ENCODE peak calls at places on chromosome 21, in nine cellular contexts. Y is activated T-helper 1 cell treated with Interleukin-2 at 50 U/mL for 16 hours; S is ELR; H is activated CD4-positive, alpha-beta T cell treated with anti-CD3 and anti-CD28 coated beads for 36 hours; J is endodermal cell; I is DMS 273 treated with DMSO at 0.1 percent for 48 hours; E is ovary; O is COR-L47; F is sigmoid colon. R is an unnamed sample.

GRCh38 chr21:16633851-16634521 is 878.9 kb upstream of the CXADR start:
- DNase-seq in S (no peak), E (no peak), H (no peak), Y (no peak), F (no peak), J (no peak), O (no peak), I (no peak), R (no peak)

GRCh38 chr21:37407719-37408455 is 41.3 kb downstream of the DYRK1A start:
- DNase-seq in H (no peak), F (no peak), O (no peak), Y (no peak), E (no peak), J (no peak), I (no peak), S (no peak), R (peak; percentile 43)

GRCh38 chr21:35333831-35334593 is 284.9 kb upstream of the RUNX1 start:
- DNase-seq in F (no peak), J (no peak), H (no peak), O (peak; percentile 14), I (no peak), S (no peak), Y (no peak), E (no peak), R (no peak)

GRCh38 chr21:32332463-32332951 is 33.9 kb downstream of the MRAP start:
- DNase-seq in H (no peak), J (peak; percentile 9), S (no peak), F (no peak), Y (no peak), I (no peak), O (no peak), E (no peak), R (no peak)

GRCh38 chr21:44656868-44657267 is 864 bp upstream of the KRTAP12-3 start:
- DNase-seq in S (no peak), Y (no peak), I (no peak), H (no peak), J (no peak), E (no peak), O (no peak), F (no peak), R (no peak)

GRCh38 chr21:41662161-41662560 is 104.7 kb downstream of the RIPK4 start:
- DNase-seq in J (no peak), I (no peak), S (no peak), E (peak; percentile 23), F (no peak), Y (no peak), O (no peak), H (no peak), R (no peak)

GRCh38 chr21:27132270-27132669 is 165.4 kb upstream of the ADAMTS5 start:
- DNase-seq in H (no peak), E (no peak), O (no peak), F (no peak), I (no peak), J (no peak), Y (no peak), S (no peak), R (peak; percentile 49)

GRCh38 chr21:42459583-42460215 is 36.3 kb downstream of the RSPH1 start:
- DNase-seq in I (no peak), H (no peak), E (no peak), F (no peak), O (no peak), S (no peak), Y (no peak), J (peak; percentile 31), R (no peak)

GRCh38 chr21:32653326-32653901 is 41.2 kb upstream of the CFAP298 start:
- DNase-seq in I (no peak), F (no peak), O (peak; percentile 4), E (no peak), S (peak; percentile 34), J (peak; percentile 69), H (peak; percentile 51), Y (no peak), R (peak; percentile 26)

GRCh38 chr21:34892196-34892595 is 156.9 kb downstream of the RUNX1 start:
- DNase-seq in I (no peak), H (no peak), S (peak; percentile 31), Y (no peak), F (no peak), J (no peak), O (no peak), E (no peak), R (no peak)

GRCh38 chr21:32256873-32257620 is 21.8 kb downstream of the MIS18A start:
- DNase-seq in E (peak; percentile 88), J (peak; percentile 31), H (no peak), F (peak; percentile 89), S (peak; percentile 66), Y (no peak), O (peak; percentile 89), I (peak; percentile 77), R (peak; percentile 90)

GRCh38 chr21:42437786-42438185 is 34.1 kb downstream of the UBASH3A start:
- DNase-seq in Y (no peak), E (no peak), H (no peak), J (peak; percentile 87), F (no peak), O (no peak), I (no peak), S (no peak), R (no peak)

GRCh38 chr21:44948426-44949120 is 8.7 kb downstream of the SLX9 start:
- DNase-seq in Y (no peak), S (no peak), H (no peak), E (no peak), J (peak; percentile 36), O (no peak), I (no peak), F (no peak), R (no peak)

GRCh38 chr21:44548381-44548780 is 2.9 kb downstream of the KRTAP10-2 start:
- DNase-seq in O (no peak), J (no peak), Y (no peak), I (no peak), H (no peak), S (no peak), E (no peak), F (no peak), R (no peak)

GRCh38 chr21:26717146-26717739 is 128.0 kb downstream of the ADAMTS1 start:
- DNase-seq in J (no peak), Y (no peak), I (no peak), S (peak; percentile 48), O (peak; percentile 8), E (no peak), F (no peak), H (no peak), R (peak; percentile 31)

GRCh38 chr21:32560896-32561295 is 24.4 kb downstream of the TCP10L start:
- DNase-seq in J (no peak), I (no peak), F (no peak), H (no peak), Y (no peak), O (no peak), E (no peak), S (no peak), R (no peak)

GRCh38 chr21:42830456-42831455 is 48.6 kb downstream of the WDR4 start:
- DNase-seq in O (no peak), J (peak; percentile 67), I (no peak), H (peak; percentile 54), E (no peak), F (peak; percentile 60), S (no peak), Y (no peak), R (no peak)

GRCh38 chr21:28521932-28522826 is 470.5 kb downstream of the LTN1 start:
- DNase-seq in E (no peak), Y (no peak), O (peak; percentile 48), J (peak; percentile 63), I (no peak), S (peak; percentile 41), H (peak; percentile 19), F (no peak), R (peak; percentile 82)

GRCh38 chr21:44496900-44497550 is 41.7 kb downstream of the LRRC3 start:
- DNase-seq in Y (no peak), I (no peak), S (no peak), H (no peak), J (peak; percentile 61), O (peak; percentile 56), F (no peak), E (no peak), R (no peak)

GRCh38 chr21:32403201-32403701 is 9.3 kb upstream of the EVA1C start:
- DNase-seq in E (peak; percentile 72), F (peak; percentile 81), O (peak; percentile 51), J (peak; percentile 84), S (peak; percentile 79), I (no peak), Y (peak; percentile 15), H (peak; percentile 77), R (peak; percentile 73)

GRCh38 chr21:35309316-35309715 is 260.2 kb upstream of the RUNX1 start:
- DNase-seq in Y (no peak), O (no peak), J (no peak), H (no peak), F (no peak), I (no peak), E (no peak), S (no peak), R (peak; percentile 35)

GRCh38 chr21:38600106-38600505 is 101.8 kb upstream of the ERG start:
- DNase-seq in H (no peak), J (no peak), I (no peak), F (no peak), O (no peak), Y (no peak), S (no peak), E (no peak), R (no peak)

GRCh38 chr21:33799378-33800090 is 116.1 kb downstream of the ATP5PO start:
- DNase-seq in Y (no peak), O (no peak), I (no peak), S (no peak), J (no peak), F (peak; percentile 76), E (no peak), H (no peak), R (peak; percentile 64)

GRCh38 chr21:44294391-44295162 is 5.3 kb upstream of the PFKL start:
- DNase-seq in S (peak; percentile 40), E (peak; percentile 83), Y (no peak), F (peak; percentile 93), I (no peak), J (no peak), H (no peak), O (no peak), R (peak; percentile 68)

GRCh38 chr21:14046401-14046800 is 164.4 kb downstream of the LIPI start:
- DNase-seq in O (no peak), J (no peak), I (no peak), Y (no peak), S (no peak), E (no peak), H (no peak), F (no peak), R (peak; percentile 14)

GRCh38 chr21:43634618-43635017 is 24.7 kb downstream of the HSF2BP start:
- DNase-seq in S (peak; percentile 62), E (no peak), J (no peak), Y (no peak), H (no peak), F (no peak), O (no peak), I (no peak), R (peak; percentile 31)

GRCh38 chr21:40245021-40245420 is 377.8 kb downstream of the PCP4 start:
- DNase-seq in I (no peak), Y (no peak), O (no peak), E (no peak), H (no peak), S (no peak), J (no peak), F (no peak), R (no peak)

GRCh38 chr21:44989943-44990780 is 50.3 kb downstream of the SLX9 start:
- DNase-seq in I (no peak), Y (no peak), S (no peak), E (no peak), J (no peak), F (peak; percentile 72), O (no peak), H (no peak), R (no peak)

GRCh38 chr21:16563795-16564194 is 834.0 kb downstream of the USP25 start:
- DNase-seq in Y (no peak), S (peak; percentile 21), E (peak; percentile 48), O (no peak), H (no peak), J (peak; percentile 83), F (no peak), I (no peak), R (no peak)

GRCh38 chr21:29684106-29684505 is 255.7 kb downstream of the GRIK1 start:
- DNase-seq in S (no peak), Y (no peak), I (no peak), J (no peak), O (no peak), F (no peak), H (no peak), E (no peak), R (no peak)

GRCh38 chr21:35481005-35481404 is 431.9 kb upstream of the RUNX1 start:
- DNase-seq in O (no peak), S (no peak), F (no peak), E (no peak), I (no peak), Y (no peak), H (no peak), J (no peak), R (no peak)